ENCODE peak calls at places on chromosomes 13 and 19, in six cellular contexts. Y is hepatocyte, B is breast epithelium, K is left lung, R is MM.1S, A is neural progenitor cell. N is an unnamed sample. For H3K9me3, the result is how much of the 10 kb centered on the place peaks cover.

GRCh38 chr19:5673752-5674151 is 6.6 kb downstream of the MICOS13 start:
- DNase-seq in R (no peak), A (no peak), Y (no peak), B (no peak), K (no peak), N (no peak)

GRCh38 chr19:51364200-51365106 is 1.7 kb downstream of the ETFB start:
- DNase-seq in K (no peak), Y (peak), B (no peak), A (no peak), R (no peak), N (no peak)

GRCh38 chr13:82747948-82748347 is 1134.3 kb downstream of the SLITRK1 start:
- DNase-seq in A (no peak), Y (no peak), K (no peak), B (no peak), R (no peak), N (no peak)

GRCh38 chr19:29273000-29273691 is 60.2 kb upstream of the UQCRFS1 start:
- DNase-seq in Y (no peak), B (no peak), A (no peak), K (no peak), R (no peak), N (peak)

GRCh38 chr13:110132178-110132975 is 174.6 kb downstream of the COL4A1 start:
- DNase-seq in K (no peak), A (no peak), B (no peak), Y (no peak), R (no peak), N (no peak)

GRCh38 chr13:98334620-98335205 is 157.6 kb upstream of the RNF113B start:
- DNase-seq in R (no peak), Y (no peak), A (no peak), B (no peak), K (no peak), N (no peak)

GRCh38 chr13:33249066-33249465 is 36.5 kb downstream of the STARD13 start:
- DNase-seq in A (no peak), K (no peak), Y (no peak), R (no peak), B (no peak), N (no peak)

GRCh38 chr13:30872685-30873443 is 33.2 kb upstream of the MEDAG start:
- DNase-seq in R (no peak), K (peak), A (peak), Y (peak), B (peak), N (no peak)

GRCh38 chr13:74258951-74259350 is 124.7 kb upstream of the KLF12 start:
- DNase-seq in A (no peak), R (no peak), B (no peak), K (no peak), Y (no peak), N (no peak)

GRCh38 chr13:82698941-82699340 is 1183.3 kb downstream of the SLITRK1 start:
- DNase-seq in K (no peak), R (no peak), Y (no peak), B (no peak), A (no peak), N (no peak)

GRCh38 chr13:114001331-114002008 is 27.6 kb upstream of the C13orf46 start:
- DNase-seq in B (no peak), Y (no peak), A (no peak), R (no peak), K (no peak), N (no peak)

GRCh38 chr19:3698386-3698950 is 1.8 kb downstream of the PIP5K1C start:
- DNase-seq in Y (no peak), B (no peak), R (no peak), K (no peak), A (no peak), N (no peak)

GRCh38 chr19:50794778-50795664 is 4.8 kb downstream of the ACP4 start:
- DNase-seq in Y (no peak), R (no peak), A (no peak), K (no peak), B (no peak), N (peak)

GRCh38 chr13:74715718-74716117 is 581.5 kb upstream of the KLF12 start:
- DNase-seq in A (no peak), K (no peak), R (no peak), B (no peak), Y (no peak), N (no peak)

GRCh38 chr19:18483119-18483518 is 38.8 kb downstream of the ELL start:
- DNase-seq in B (no peak), Y (no peak), R (no peak), K (no peak), A (no peak), N (no peak)

GRCh38 chr19:50377051-50377441 is 789 bp downstream of the NR1H2 start:
- DNase-seq in K (no peak), R (no peak), B (peak), A (no peak), Y (no peak), N (peak)

GRCh38 chr13:74443623-74444022 is 309.4 kb upstream of the KLF12 start:
- DNase-seq in R (no peak), Y (no peak), K (no peak), A (no peak), B (no peak), N (no peak)

GRCh38 chr13:54699831-54700230 is 1671.2 kb downstream of the OLFM4 start:
- DNase-seq in K (no peak), A (no peak), R (no peak), B (no peak), Y (no peak), N (no peak)

GRCh38 chr19:2039082-2039958 is 11.7 kb downstream of the MKNK2 start:
- DNase-seq in R (no peak), B (no peak), A (no peak), K (no peak), Y (peak), N (peak)

GRCh38 chr19:38182536-38183210 is 41.3 kb downstream of the DPF1 start:
- DNase-seq in B (no peak), A (no peak), Y (no peak), K (no peak), R (no peak), N (no peak)

GRCh38 chr13:113608967-113609533 is 24.5 kb downstream of the TFDP1 start:
- DNase-seq in B (no peak), R (no peak), Y (no peak), A (no peak), K (no peak), N (no peak)

GRCh38 chr19:35024095-35024494 is 6.2 kb upstream of the SCN1B start:
- DNase-seq in K (no peak), R (no peak), A (no peak), B (no peak), Y (no peak), N (no peak)

GRCh38 chr13:109869312-109870237 is 83.2 kb upstream of the IRS2 start:
- DNase-seq in K (peak), Y (no peak), B (peak), A (no peak), R (no peak), N (peak)

GRCh38 chr19:2867025-2867991 is at the start of gene ZNF556:
- DNase-seq in B (no peak), A (no peak), Y (no peak), R (peak), K (no peak), N (no peak)

GRCh38 chr19:2722541-2723344 is 1.6 kb upstream of the DIRAS1 start:
- DNase-seq in A (no peak), R (no peak), Y (peak), K (peak), B (peak), N (peak)

GRCh38 chr19:17332677-17333581 is 1.7 kb downstream of the ANO8 start:
- DNase-seq in B (no peak), A (peak), K (no peak), Y (peak), R (peak), N (no peak)

GRCh38 chr13:50128406-50129048 is 113.3 kb downstream of the KCNRG start:
- DNase-seq in Y (no peak), A (peak), B (no peak), K (no peak), R (peak), N (no peak)

GRCh38 chr19:6378036-6378435 is 2.3 kb upstream of the PSPN start:
- DNase-seq in R (no peak), A (peak), B (peak), Y (peak), K (no peak), N (no peak)

GRCh38 chr13:99399623-99399974 is 92.4 kb upstream of the GPR183 start:
- DNase-seq in A (no peak), R (no peak), Y (no peak), K (no peak), B (no peak), N (no peak)

GRCh38 chr19:41706741-41707501 is 1.5 kb upstream of the CEACAM5 start:
- DNase-seq in K (peak), R (peak), Y (peak), A (peak), B (no peak), N (peak)

GRCh38 chr13:44302948-44303575 is 70.6 kb upstream of the SERP2 start:
- DNase-seq in A (no peak), Y (peak), R (no peak), K (no peak), B (no peak), N (no peak)

GRCh38 chr13:44765076-44765475 is 188.9 kb upstream of the TSC22D1 start:
- DNase-seq in B (no peak), R (no peak), A (peak), Y (peak), K (no peak), N (no peak)

GRCh38 chr13:113859311-113860050 is 4.4 kb downstream of the GAS6 start:
- DNase-seq in Y (no peak), R (peak), K (no peak), A (no peak), B (no peak), N (no peak)

GRCh38 chr13:44300895-44301638 is 72.6 kb upstream of the SERP2 start:
- DNase-seq in K (peak), A (no peak), R (no peak), B (peak), Y (no peak), N (no peak)

DNA sequence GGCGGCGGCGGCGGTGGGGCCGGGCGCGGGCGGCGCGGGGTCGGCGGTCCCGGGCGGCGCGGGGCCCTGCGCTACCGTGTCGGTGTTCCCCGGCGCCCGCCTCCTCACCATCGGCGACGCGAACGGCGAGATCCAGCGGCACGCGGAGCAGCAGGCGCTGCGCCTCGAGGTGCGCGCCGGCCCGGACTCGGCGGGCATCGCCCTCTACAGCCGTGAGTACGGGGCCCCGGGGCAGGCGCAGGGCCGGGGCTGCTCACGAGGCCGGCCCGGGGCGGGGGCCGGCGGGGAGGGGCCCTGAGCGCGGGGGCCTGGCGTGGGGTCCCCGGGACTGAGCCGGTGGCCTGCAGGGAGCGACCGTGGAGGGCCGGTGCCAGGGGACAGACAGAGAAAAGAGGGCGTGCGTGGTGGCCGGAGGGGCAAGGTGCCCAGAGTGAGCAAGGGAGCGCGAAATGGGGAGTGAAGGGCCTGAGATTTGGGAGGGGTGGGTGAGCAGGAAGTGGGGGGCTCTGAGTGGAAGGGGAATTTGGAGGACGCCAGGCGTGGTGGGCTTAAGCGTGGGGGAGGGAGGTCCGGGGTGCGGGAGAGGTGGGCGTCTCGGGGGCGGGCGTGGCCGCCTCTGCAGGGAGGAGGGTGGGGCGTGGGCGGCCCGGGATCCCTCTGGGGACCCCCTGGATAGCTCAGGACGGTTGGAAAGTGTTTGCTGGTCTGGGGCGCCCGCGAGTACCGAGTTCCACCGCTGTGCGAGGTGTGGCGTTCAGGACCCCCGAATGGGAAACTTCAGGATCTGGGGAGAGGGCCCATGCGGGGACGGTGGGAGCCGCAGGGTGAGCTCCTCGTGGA is 578 bp downstream of the CARM1 start:
- DNase-seq in B (peak), K (peak), A (peak), R (peak), Y (peak), N (peak)
- TF ChIP-seq CTCF in B (peak), K (no peak), A (peak), R (no peak), Y (no peak), N (peak)

DNA sequence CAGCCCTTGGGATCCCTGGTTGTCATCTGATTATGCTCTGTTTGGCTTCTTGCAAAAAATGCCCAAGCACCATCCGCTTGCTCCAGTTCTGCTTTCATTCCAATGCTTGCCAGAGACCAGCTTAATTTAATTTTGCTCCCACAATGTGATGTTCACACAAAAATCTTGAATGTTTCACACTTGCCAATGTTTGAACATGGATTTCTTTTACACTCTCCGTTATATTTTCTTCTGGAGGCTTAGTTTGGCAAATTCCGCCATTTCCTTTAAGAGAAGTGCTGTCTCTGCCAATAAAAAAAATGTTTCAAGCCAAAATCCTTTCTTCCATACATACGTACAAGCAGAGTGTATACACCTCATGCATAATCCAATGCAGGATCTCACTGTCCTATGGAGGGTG is 208.6 kb downstream of the FOXO1 start:
- DNase-seq in R (no peak), Y (no peak), B (no peak), A (no peak), K (no peak), N (no peak)
- H3K9me3 ChIP-seq in R (under half), Y (under half), B (under half), A (under half), K (under half), N (under half)

GRCh38 chr13:21037656-21038055 is 23.7 kb downstream of the LATS2 start:
- DNase-seq in K (no peak), Y (no peak), A (no peak), R (no peak), B (no peak), N (no peak)

GRCh38 chr13:21032656-21033055 is 28.7 kb downstream of the LATS2 start:
- DNase-seq in A (no peak), B (no peak), R (no peak), Y (no peak), K (no peak), N (no peak)

GRCh38 chr13:21033866-21034601 is 27.4 kb downstream of the LATS2 start:
- DNase-seq in K (no peak), B (peak), R (no peak), Y (no peak), A (no peak), N (no peak)

GRCh38 chr13:21033224-21033855 is 28.0 kb downstream of the LATS2 start:
- DNase-seq in Y (no peak), B (peak), K (no peak), A (no peak), R (no peak), N (no peak)

GRCh38 chr13:21034602-21035190 is 26.7 kb downstream of the LATS2 start:
- DNase-seq in B (no peak), A (peak), Y (no peak), K (no peak), R (no peak), N (no peak)
- TF ChIP-seq CTCF in B (no peak), A (peak), Y (no peak), K (no peak), R (no peak), N (peak)

GRCh38 chr19:52410276-52410675 is 12.6 kb downstream of the ZNF528 start:
- DNase-seq in B (no peak), Y (no peak), K (no peak), R (no peak), A (no peak), N (no peak)
- H3K9me3 ChIP-seq in B (half or more), Y (under half), K (under half), R (under half), A (under half), N (half or more)

N was measured in upper lobe of right lung.